ENCODE peak calls at places on chromosome 15, in nine cellular contexts. One of them, this sample, is unnamed.

GRCh38 chr15:43789409-43789808 is 2.7 kb upstream of the SERF2 start:
- DNase-seq in AG10803: no peak
- DNase-seq in mesenchymal stem cell: no peak
- DNase-seq in iPS DF 6.9: no peak
- DNase-seq in tibial nerve: no peak
- DNase-seq in astrocyte: no peak
- DNase-seq in cardiac fibroblast: no peak
- DNase-seq in fibroblast of lung: no peak
- DNase-seq in AG09309: no peak
- DNase-seq in this sample: no peak

GRCh38 chr15:34754674-34755418 is at the start of gene GJD2:
- DNase-seq in AG10803: no peak
- DNase-seq in mesenchymal stem cell: no peak
- DNase-seq in iPS DF 6.9: peak; percentile 13
- DNase-seq in tibial nerve: no peak
- DNase-seq in astrocyte: no peak
- DNase-seq in cardiac fibroblast: no peak
- DNase-seq in fibroblast of lung: no peak
- DNase-seq in AG09309: no peak
- DNase-seq in this sample: no peak

GRCh38 chr15:66293419-66294156 is at the start of gene DIS3L:
- DNase-seq in AG10803: peak; percentile 48
- DNase-seq in mesenchymal stem cell: peak; percentile 60
- DNase-seq in iPS DF 6.9: no peak
- DNase-seq in tibial nerve: no peak
- DNase-seq in astrocyte: peak; percentile 22
- DNase-seq in cardiac fibroblast: peak; percentile 30
- DNase-seq in fibroblast of lung: peak; percentile 54
- DNase-seq in AG09309: no peak
- DNase-seq in this sample: peak; percentile 30

GRCh38 chr15:58699769-58700168 is 49.7 kb downstream of the ADAM10 start:
- DNase-seq in AG10803: no peak
- DNase-seq in mesenchymal stem cell: no peak
- DNase-seq in iPS DF 6.9: no peak
- DNase-seq in tibial nerve: no peak
- DNase-seq in astrocyte: no peak
- DNase-seq in cardiac fibroblast: no peak
- DNase-seq in fibroblast of lung: no peak
- DNase-seq in AG09309: no peak
- DNase-seq in this sample: no peak

GRCh38 chr15:82789491-82789890 is 16.4 kb downstream of the FSD2 start:
- DNase-seq in AG10803: peak; percentile 41
- DNase-seq in mesenchymal stem cell: no peak
- DNase-seq in iPS DF 6.9: no peak
- DNase-seq in tibial nerve: no peak
- DNase-seq in astrocyte: peak; percentile 2
- DNase-seq in cardiac fibroblast: no peak
- DNase-seq in fibroblast of lung: peak; percentile 20
- DNase-seq in AG09309: no peak
- DNase-seq in this sample: no peak

GRCh38 chr15:35151782-35152181 is 66.7 kb upstream of the NANOGP8 start:
- DNase-seq in AG10803: no peak
- DNase-seq in mesenchymal stem cell: no peak
- DNase-seq in iPS DF 6.9: no peak
- DNase-seq in tibial nerve: no peak
- DNase-seq in astrocyte: no peak
- DNase-seq in cardiac fibroblast: no peak
- DNase-seq in fibroblast of lung: no peak
- DNase-seq in AG09309: no peak
- DNase-seq in this sample: no peak

GRCh38 chr15:36026627-36027026 is 480.7 kb upstream of the DPH6 start:
- DNase-seq in AG10803: no peak
- DNase-seq in mesenchymal stem cell: no peak
- DNase-seq in iPS DF 6.9: no peak
- DNase-seq in tibial nerve: no peak
- DNase-seq in astrocyte: no peak
- DNase-seq in cardiac fibroblast: no peak
- DNase-seq in fibroblast of lung: no peak
- DNase-seq in AG09309: no peak
- DNase-seq in this sample: no peak

GRCh38 chr15:87764461-87765236 is 491.9 kb downstream of the NTRK3 start:
- DNase-seq in AG10803: peak; percentile 90
- DNase-seq in mesenchymal stem cell: peak; percentile 32
- DNase-seq in iPS DF 6.9: no peak
- DNase-seq in tibial nerve: no peak
- DNase-seq in astrocyte: peak; percentile 88
- DNase-seq in cardiac fibroblast: peak; percentile 63
- DNase-seq in fibroblast of lung: peak; percentile 91
- DNase-seq in AG09309: peak; percentile 85
- DNase-seq in this sample: peak; percentile 84

GRCh38 chr15:76274226-76274625 is 37.0 kb downstream of the ETFA start:
- DNase-seq in AG10803: peak; percentile 44
- DNase-seq in mesenchymal stem cell: no peak
- DNase-seq in iPS DF 6.9: no peak
- DNase-seq in tibial nerve: no peak
- DNase-seq in astrocyte: peak; percentile 22
- DNase-seq in cardiac fibroblast: peak; percentile 62
- DNase-seq in fibroblast of lung: peak; percentile 40
- DNase-seq in AG09309: no peak
- DNase-seq in this sample: peak; percentile 36

GRCh38 chr15:31487811-31488436 is 161.3 kb downstream of the KLF13 start:
- DNase-seq in AG10803: peak; percentile 66
- DNase-seq in mesenchymal stem cell: no peak
- DNase-seq in iPS DF 6.9: no peak
- DNase-seq in tibial nerve: no peak
- DNase-seq in astrocyte: peak; percentile 6
- DNase-seq in cardiac fibroblast: peak; percentile 88
- DNase-seq in fibroblast of lung: peak; percentile 10
- DNase-seq in AG09309: peak; percentile 16
- DNase-seq in this sample: peak; percentile 57

GRCh38 chr15:41416742-41417417 is at the start of gene RTF1:
- DNase-seq in AG10803: peak; percentile 84
- DNase-seq in mesenchymal stem cell: peak; percentile 89
- DNase-seq in iPS DF 6.9: peak; percentile 55
- DNase-seq in tibial nerve: peak; percentile 88
- DNase-seq in astrocyte: peak; percentile 65
- DNase-seq in cardiac fibroblast: peak; percentile 89
- DNase-seq in fibroblast of lung: peak; percentile 77
- DNase-seq in AG09309: peak; percentile 40
- DNase-seq in this sample: peak; percentile 81

GRCh38 chr15:55535436-55535835 is 27.4 kb upstream of the DNAAF4 start:
- DNase-seq in AG10803: no peak
- DNase-seq in mesenchymal stem cell: no peak
- DNase-seq in iPS DF 6.9: no peak
- DNase-seq in tibial nerve: no peak
- DNase-seq in astrocyte: no peak
- DNase-seq in cardiac fibroblast: no peak
- DNase-seq in fibroblast of lung: no peak
- DNase-seq in AG09309: no peak
- DNase-seq in this sample: no peak

GRCh38 chr15:90412356-90413194 is 24.5 kb downstream of the IQGAP1 start:
- DNase-seq in AG10803: peak; percentile 93
- DNase-seq in mesenchymal stem cell: peak; percentile 89
- DNase-seq in iPS DF 6.9: peak; percentile 57
- DNase-seq in tibial nerve: peak; percentile 45
- DNase-seq in astrocyte: peak; percentile 89
- DNase-seq in cardiac fibroblast: peak; percentile 64
- DNase-seq in fibroblast of lung: peak; percentile 87
- DNase-seq in AG09309: peak; percentile 18
- DNase-seq in this sample: peak; percentile 90

DNA sequence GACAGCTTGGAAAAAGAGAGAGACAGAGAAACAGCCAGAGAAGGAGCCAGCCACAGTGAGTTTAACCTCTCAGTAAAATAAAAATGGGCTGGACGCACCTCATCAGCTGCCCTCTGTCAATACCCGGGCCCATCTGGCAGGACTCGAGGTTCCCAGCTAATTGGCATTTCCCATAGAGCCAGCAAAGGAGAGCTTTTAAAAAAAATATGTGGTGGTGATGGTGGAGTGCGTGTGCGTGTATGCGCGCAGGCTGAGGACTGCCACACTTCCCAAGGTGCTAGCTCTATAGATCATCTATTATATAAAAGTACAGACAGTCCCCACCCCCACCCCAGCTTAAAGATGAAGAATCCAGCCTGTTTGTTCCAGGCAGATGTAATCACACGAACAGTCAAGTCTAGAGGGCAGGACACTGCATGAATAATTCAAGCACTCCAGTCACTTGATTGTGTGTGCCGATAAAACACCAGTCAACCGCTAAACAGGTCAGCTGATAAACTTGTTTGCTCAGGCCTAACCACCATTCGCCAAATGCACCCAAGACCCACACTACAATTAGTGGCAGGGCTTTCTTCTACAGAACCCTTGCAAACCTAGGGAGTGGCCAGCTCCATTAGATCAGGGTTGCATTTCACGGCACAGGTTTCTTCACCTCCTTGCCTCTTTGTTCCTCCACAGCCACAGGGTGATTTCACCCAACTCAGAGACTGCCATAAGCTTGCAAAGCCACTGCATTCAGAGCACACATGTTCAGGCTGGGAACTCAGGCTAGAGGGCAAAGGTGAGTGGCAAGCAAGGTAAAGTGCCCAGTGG is 5.9 kb downstream of the TLE3 start:
- DNase-seq in AG10803: no peak
- DNase-seq in mesenchymal stem cell: peak; percentile 65
- DNase-seq in iPS DF 6.9: no peak
- DNase-seq in tibial nerve: no peak
- DNase-seq in astrocyte: peak; percentile 71
- DNase-seq in cardiac fibroblast: peak; percentile 6
- DNase-seq in fibroblast of lung: peak; percentile 73
- DNase-seq in AG09309: no peak
- DNase-seq in this sample: no peak
- H3K4me3 ChIP-seq in AG10803: no peak overlapping the region
- H3K4me3 ChIP-seq in mesenchymal stem cell: no peak overlapping the region
- H3K4me3 ChIP-seq in iPS DF 6.9: no peak overlapping the region
- H3K4me3 ChIP-seq in tibial nerve: no peak overlapping the region
- H3K4me3 ChIP-seq in astrocyte: no peak overlapping the region
- H3K4me3 ChIP-seq in cardiac fibroblast: no peak overlapping the region
- H3K4me3 ChIP-seq in fibroblast of lung: peak overlapping the region; percentile 18
- H3K4me3 ChIP-seq in AG09309: no peak overlapping the region
- H3K4me3 ChIP-seq in this sample: no peak overlapping the region

GRCh38 chr15:40381818-40382529 is 547 bp upstream of the KNSTRN start:
- DNase-seq in AG10803: no peak
- DNase-seq in mesenchymal stem cell: no peak
- DNase-seq in iPS DF 6.9: no peak
- DNase-seq in tibial nerve: no peak
- DNase-seq in astrocyte: no peak
- DNase-seq in cardiac fibroblast: no peak
- DNase-seq in fibroblast of lung: no peak
- DNase-seq in AG09309: no peak
- DNase-seq in this sample: no peak
- H3K4me3 ChIP-seq in AG10803: no peak overlapping the region
- H3K4me3 ChIP-seq in mesenchymal stem cell: no peak overlapping the region
- H3K4me3 ChIP-seq in iPS DF 6.9: no peak overlapping the region
- H3K4me3 ChIP-seq in tibial nerve: no peak overlapping the region
- H3K4me3 ChIP-seq in astrocyte: no peak overlapping the region
- H3K4me3 ChIP-seq in cardiac fibroblast: no peak overlapping the region
- H3K4me3 ChIP-seq in fibroblast of lung: no peak overlapping the region
- H3K4me3 ChIP-seq in AG09309: no peak overlapping the region
- H3K4me3 ChIP-seq in this sample: no peak overlapping the region

GRCh38 chr15:63379492-63380150 is 2.0 kb downstream of the CA12 start:
- DNase-seq in AG10803: no peak
- DNase-seq in mesenchymal stem cell: no peak
- DNase-seq in iPS DF 6.9: no peak
- DNase-seq in tibial nerve: no peak
- DNase-seq in astrocyte: no peak
- DNase-seq in cardiac fibroblast: no peak
- DNase-seq in fibroblast of lung: no peak
- DNase-seq in AG09309: no peak
- DNase-seq in this sample: peak; percentile 17

GRCh38 chr15:63380151-63380827 is 1.4 kb downstream of the CA12 start:
- DNase-seq in AG10803: no peak
- DNase-seq in mesenchymal stem cell: no peak
- DNase-seq in iPS DF 6.9: no peak
- DNase-seq in tibial nerve: no peak
- DNase-seq in astrocyte: peak; percentile 15
- DNase-seq in cardiac fibroblast: no peak
- DNase-seq in fibroblast of lung: no peak
- DNase-seq in AG09309: no peak
- DNase-seq in this sample: peak; percentile 32

GRCh38 chr15:63381301-63382192 is at the start of gene CA12:
- DNase-seq in AG10803: no peak
- DNase-seq in mesenchymal stem cell: peak; percentile 47
- DNase-seq in iPS DF 6.9: no peak
- DNase-seq in tibial nerve: no peak
- DNase-seq in astrocyte: peak; percentile 37
- DNase-seq in cardiac fibroblast: peak; percentile 63
- DNase-seq in fibroblast of lung: peak; percentile 59
- DNase-seq in AG09309: no peak
- DNase-seq in this sample: peak; percentile 69

GRCh38 chr15:63378946-63379345 is 2.7 kb downstream of the CA12 start:
- DNase-seq in AG10803: no peak
- DNase-seq in mesenchymal stem cell: no peak
- DNase-seq in iPS DF 6.9: no peak
- DNase-seq in tibial nerve: no peak
- DNase-seq in astrocyte: no peak
- DNase-seq in cardiac fibroblast: no peak
- DNase-seq in fibroblast of lung: no peak
- DNase-seq in AG09309: no peak
- DNase-seq in this sample: no peak

DNA sequence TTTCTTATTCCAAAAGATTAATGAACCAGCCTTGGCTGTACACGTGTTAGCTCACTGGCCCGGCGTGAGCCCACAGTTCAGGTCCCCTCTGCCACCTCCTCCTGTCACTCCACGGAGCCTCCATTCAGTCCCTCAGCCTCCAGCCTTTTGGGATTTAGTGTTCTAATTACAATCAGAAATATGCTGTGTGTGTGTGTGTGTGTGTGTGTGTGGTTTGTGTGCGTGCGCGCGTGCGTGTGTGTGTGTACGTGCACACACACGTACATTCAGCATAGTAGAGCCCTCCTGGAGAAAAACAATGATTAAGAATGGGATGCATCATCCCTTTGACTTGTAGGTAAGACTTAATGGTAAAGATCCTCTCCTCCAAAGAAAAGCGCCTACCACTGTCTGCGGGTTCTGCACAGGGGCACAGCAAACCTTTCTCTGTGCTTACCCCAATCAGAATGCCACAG is 791 bp downstream of the CA12 start:
- DNase-seq in AG10803: no peak
- DNase-seq in mesenchymal stem cell: no peak
- DNase-seq in iPS DF 6.9: no peak
- DNase-seq in tibial nerve: no peak
- DNase-seq in astrocyte: peak; percentile 47
- DNase-seq in cardiac fibroblast: peak; percentile 32
- DNase-seq in fibroblast of lung: peak; percentile 58
- DNase-seq in AG09309: no peak
- DNase-seq in this sample: peak; percentile 63
- H3K4me3 ChIP-seq in AG10803: peak overlapping the region; percentile 65
- H3K4me3 ChIP-seq in mesenchymal stem cell: peak overlapping the region; percentile 89
- H3K4me3 ChIP-seq in iPS DF 6.9: no peak overlapping the region
- H3K4me3 ChIP-seq in tibial nerve: no peak overlapping the region
- H3K4me3 ChIP-seq in astrocyte: peak overlapping the region; percentile 74
- H3K4me3 ChIP-seq in cardiac fibroblast: peak overlapping the region; percentile 70
- H3K4me3 ChIP-seq in fibroblast of lung: peak overlapping the region; percentile 85
- H3K4me3 ChIP-seq in AG09309: peak overlapping the region; percentile 64
- H3K4me3 ChIP-seq in this sample: peak overlapping the region; percentile 86

DNA sequence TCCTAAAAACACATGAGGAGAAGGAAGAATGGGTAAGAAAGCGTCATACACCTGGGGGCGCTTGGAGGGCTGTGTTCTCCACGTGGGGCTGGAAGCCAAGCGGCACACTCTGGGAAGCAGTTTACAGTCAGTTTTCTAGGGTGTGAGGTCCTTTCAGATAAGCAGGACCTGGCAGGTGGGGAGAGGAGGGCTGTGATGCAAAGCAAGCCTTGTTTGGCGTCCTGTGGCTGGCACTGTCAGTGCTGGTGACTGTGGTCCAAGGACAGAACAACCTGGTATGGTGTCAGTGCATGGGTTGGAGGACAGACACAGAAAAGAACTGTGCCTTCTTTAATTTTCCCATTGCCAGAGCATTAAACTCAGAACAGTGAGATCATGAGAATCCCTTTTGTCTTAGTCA is 260.7 kb upstream of the NR2E3 start:
- DNase-seq in AG10803: no peak
- DNase-seq in mesenchymal stem cell: no peak
- DNase-seq in iPS DF 6.9: no peak
- DNase-seq in tibial nerve: no peak
- DNase-seq in astrocyte: no peak
- DNase-seq in cardiac fibroblast: no peak
- DNase-seq in fibroblast of lung: no peak
- DNase-seq in AG09309: no peak
- DNase-seq in this sample: no peak
- H3K4me3 ChIP-seq in AG10803: no peak overlapping the region
- H3K4me3 ChIP-seq in mesenchymal stem cell: no peak overlapping the region
- H3K4me3 ChIP-seq in iPS DF 6.9: no peak overlapping the region
- H3K4me3 ChIP-seq in tibial nerve: no peak overlapping the region
- H3K4me3 ChIP-seq in astrocyte: no peak overlapping the region
- H3K4me3 ChIP-seq in cardiac fibroblast: no peak overlapping the region
- H3K4me3 ChIP-seq in fibroblast of lung: no peak overlapping the region
- H3K4me3 ChIP-seq in AG09309: no peak overlapping the region
- H3K4me3 ChIP-seq in this sample: no peak overlapping the region